ENCODE peak calls at places on chromosome 17, in six cellular contexts. F is aorta; R is CD8-positive, alpha-beta memory T cell; J is fibroblast of lung; D is cardiac muscle cell; K is ascending aorta. M is an unnamed sample.

GRCh38 chr17:81396722-81397313 is 1.6 kb downstream of the BAHCC1 start:
- DNase-seq in R (no peak), J (peak), F (no peak), K (no peak), D (peak), M (no peak)

GRCh38 chr17:19708431-19709175 is 7.8 kb downstream of the SLC47A2 start:
- DNase-seq in K (no peak), J (no peak), D (no peak), F (no peak), R (no peak), M (no peak)

GRCh38 chr17:43309505-43310329 is 75.9 kb upstream of the RNU2-1 start:
- DNase-seq in D (no peak), K (no peak), R (no peak), F (no peak), J (no peak), M (no peak)

GRCh38 chr17:41015473-41015872 is 6.5 kb upstream of the KRTAP3-1 start:
- DNase-seq in D (no peak), K (no peak), F (no peak), R (no peak), J (no peak), M (no peak)

GRCh38 chr17:39271546-39271945 is 45.8 kb upstream of the STAC2 start:
- DNase-seq in F (no peak), J (peak), D (peak), R (no peak), K (no peak), M (no peak)

GRCh38 chr17:79832211-79833109 is 6.8 kb downstream of the CBX4 start:
- DNase-seq in J (no peak), R (no peak), K (no peak), F (no peak), D (peak), M (no peak)

GRCh38 chr17:67746704-67747571 is 29.2 kb downstream of the NOL11 start:
- DNase-seq in K (no peak), R (no peak), J (no peak), D (no peak), F (no peak), M (no peak)

GRCh38 chr17:17885029-17885351 is 48.2 kb upstream of the SREBF1 start:
- DNase-seq in F (no peak), D (no peak), J (no peak), K (no peak), R (no peak), M (no peak)

GRCh38 chr17:55442462-55442861 is 20.8 kb upstream of the MMD start:
- DNase-seq in K (no peak), D (no peak), F (no peak), R (no peak), J (no peak), M (no peak)
- H3K27ac ChIP-seq in K (no peak), D (no peak), F (no peak), R (no peak), J (no peak), M (peak)

GRCh38 chr17:44842748-44843147 is 4.9 kb upstream of the HIGD1B start:
- DNase-seq in J (no peak), D (no peak), F (no peak), K (no peak), R (no peak), M (no peak)
- H3K27ac ChIP-seq in J (no peak), D (peak), F (no peak), K (no peak), R (no peak), M (no peak)

GRCh38 chr17:73821665-73822064 is 177.4 kb upstream of the SDK2 start:
- DNase-seq in F (no peak), J (no peak), D (no peak), K (no peak), R (no peak), M (no peak)
- H3K27ac ChIP-seq in F (no peak), J (no peak), D (no peak), K (no peak), R (no peak), M (no peak)

DNA sequence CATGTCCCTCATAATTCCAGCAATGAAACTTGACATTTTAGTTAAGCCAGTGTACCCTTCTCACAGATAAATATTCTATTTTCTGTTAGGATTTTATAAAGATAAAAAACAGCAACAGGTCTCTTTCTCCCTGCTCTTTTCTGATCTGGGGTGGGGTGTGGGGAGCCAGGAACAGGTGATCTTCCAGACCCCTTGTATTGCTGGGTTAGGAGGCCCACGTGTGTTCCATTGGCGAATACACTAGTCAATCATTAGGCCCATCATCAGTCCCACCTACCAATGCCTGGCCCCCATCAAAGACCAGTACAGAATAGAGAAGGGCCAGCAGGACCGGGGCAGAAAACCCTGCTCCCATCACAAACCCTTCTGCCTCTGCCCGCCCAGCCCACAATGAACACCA is 40.3 kb upstream of the TOB1 start:
- DNase-seq in D (no peak), K (no peak), R (no peak), J (no peak), F (no peak), M (no peak)
- H3K27ac ChIP-seq in D (no peak), K (peak), R (no peak), J (no peak), F (no peak), M (no peak)

GRCh38 chr17:4161560-4162221 is 18.7 kb downstream of the CYB5D2 start:
- DNase-seq in D (no peak), K (no peak), R (no peak), J (peak), F (no peak), M (no peak)
- H3K27ac ChIP-seq in D (no peak), K (peak), R (no peak), J (no peak), F (peak), M (peak)

GRCh38 chr17:47246120-47246519 is 7.5 kb upstream of the ITGB3 start:
- DNase-seq in J (peak), D (no peak), R (no peak), K (no peak), F (no peak), M (no peak)
- H3K27ac ChIP-seq in J (no peak), D (no peak), R (no peak), K (no peak), F (no peak), M (no peak)

DNA sequence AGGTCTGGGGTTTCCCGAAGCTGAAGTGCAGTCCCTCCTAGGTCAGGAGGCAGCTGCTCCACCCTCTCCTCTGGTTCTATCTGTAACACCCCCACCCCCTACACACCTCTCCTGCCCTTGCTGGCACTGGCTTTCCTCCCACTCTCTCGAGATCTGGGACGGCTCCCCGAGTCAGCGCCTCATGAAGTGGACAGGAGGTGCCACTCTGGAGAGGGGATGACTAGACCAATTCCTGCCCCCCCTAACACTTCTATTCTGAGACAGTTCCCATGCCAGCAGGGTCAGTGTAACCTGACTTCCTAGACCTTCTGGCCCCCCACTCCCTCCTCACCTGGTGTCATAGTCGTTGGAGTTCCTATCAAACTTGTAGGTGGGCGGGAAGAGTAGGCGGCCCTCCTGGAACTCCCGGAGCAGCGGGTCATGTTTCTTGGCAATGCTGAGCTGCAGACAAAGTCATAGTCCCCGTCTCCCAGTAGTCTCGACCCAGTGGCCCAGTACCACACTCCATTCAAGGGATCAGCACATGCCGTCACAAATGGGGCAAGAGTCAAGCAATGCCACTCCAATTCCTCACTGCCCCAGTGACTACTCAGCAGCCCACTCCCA is 9.7 kb downstream of the INPP5K start:
- DNase-seq in R (no peak), K (no peak), D (no peak), F (no peak), J (no peak), M (no peak)
- H3K27ac ChIP-seq in R (no peak), K (no peak), D (peak), F (no peak), J (no peak), M (no peak)

GRCh38 chr17:2275722-2276121 is 27.9 kb downstream of the SMG6 start:
- DNase-seq in D (no peak), R (no peak), J (no peak), K (no peak), F (no peak), M (no peak)
- H3K27ac ChIP-seq in D (no peak), R (no peak), J (no peak), K (no peak), F (no peak), M (no peak)

GRCh38 chr17:75270966-75271232 is at the start of gene MIF4GD:
- DNase-seq in D (no peak), F (no peak), R (no peak), J (no peak), K (no peak), M (no peak)
- H3K27ac ChIP-seq in D (peak), F (peak), R (peak), J (peak), K (peak), M (peak)

GRCh38 chr17:60156746-60157145 is 7.0 kb downstream of the CA4 start:
- DNase-seq in D (no peak), J (no peak), R (no peak), K (no peak), F (no peak), M (no peak)

GRCh38 chr17:60157487-60158040 is 7.8 kb downstream of the CA4 start:
- DNase-seq in F (peak), R (no peak), D (no peak), K (no peak), J (no peak), M (no peak)

GRCh38 chr17:60154616-60155426 is 5.0 kb downstream of the CA4 start:
- DNase-seq in F (peak), D (peak), K (no peak), J (peak), R (no peak), M (no peak)

GRCh38 chr17:60155427-60155814 is 5.6 kb downstream of the CA4 start:
- DNase-seq in R (no peak), D (no peak), F (no peak), K (no peak), J (no peak), M (no peak)

DNA sequence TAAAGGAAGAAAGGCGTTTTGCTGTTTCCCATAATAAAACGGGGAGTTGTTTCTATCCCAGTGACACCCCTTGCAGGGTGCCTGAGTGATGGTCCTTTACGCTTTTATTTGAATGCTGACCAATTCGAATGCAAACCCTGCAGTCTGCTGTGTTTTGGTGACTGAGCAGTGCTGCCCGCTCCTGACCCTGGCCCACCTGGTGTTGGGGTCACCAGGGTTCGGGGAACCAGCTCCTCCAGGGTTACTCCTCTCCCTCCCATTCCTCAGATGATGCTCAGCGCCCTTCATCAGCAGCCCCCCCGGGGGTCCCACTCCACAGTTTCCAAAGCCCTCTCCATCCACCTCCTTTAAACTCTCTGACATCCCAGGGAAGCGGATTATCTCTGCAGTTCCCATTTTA is 6.0 kb downstream of the CA4 start:
- DNase-seq in J (no peak), F (no peak), R (no peak), K (no peak), D (no peak), M (no peak)
- H3K27ac ChIP-seq in J (no peak), F (no peak), R (no peak), K (no peak), D (no peak), M (no peak)